ENCODE peak calls at places on chromosomes 12 and 14, in four cellular contexts. S is heart left ventricle, F is gastrocnemius medialis, G is fibroblast of pulmonary artery. P is an unnamed sample.

GRCh38 chr12:75658826-75659823 is 147.7 kb upstream of the KRR1 start:
- DNase-seq in F (no peak), S (no peak), G (peak), P (no peak)

GRCh38 chr14:74609721-74610120 is 2.3 kb downstream of the LTBP2 start:
- DNase-seq in S (no peak), G (peak), F (no peak), P (no peak)

GRCh38 chr14:29548948-29549370 is 378.7 kb downstream of the PRKD1 start:
- DNase-seq in G (peak), F (no peak), S (no peak), P (no peak)

GRCh38 chr12:46458500-46459106 is 86.0 kb upstream of the SLC38A2 start:
- DNase-seq in G (no peak), F (no peak), S (no peak), P (no peak)

GRCh38 chr12:95385246-95385645 is 88.7 kb upstream of the METAP2 start:
- DNase-seq in F (peak), S (no peak), G (peak), P (no peak)

GRCh38 chr12:112103758-112104504 is 4.7 kb downstream of the NAA25 start:
- DNase-seq in F (no peak), G (no peak), S (no peak), P (no peak)

GRCh38 chr12:114691810-114692557 is 8.0 kb upstream of the TBX3 start:
- DNase-seq in G (no peak), F (no peak), S (no peak), P (no peak)

GRCh38 chr14:83867871-83868270 is 1662.1 kb upstream of the FLRT2 start:
- DNase-seq in G (no peak), S (no peak), F (no peak), P (no peak)

GRCh38 chr12:49838973-49839633 is 3.8 kb downstream of the BCDIN3D start:
- DNase-seq in F (no peak), G (peak), S (no peak), P (no peak)

GRCh38 chr12:109740694-109741245 is 27.1 kb downstream of the FAM222A start:
- DNase-seq in G (no peak), S (no peak), F (no peak), P (no peak)

GRCh38 chr12:110281549-110282342 is 699 bp downstream of the ATP2A2 start:
- DNase-seq in S (peak), F (peak), G (peak), P (peak)

GRCh38 chr12:73769337-73769736 is 768.3 kb upstream of the ATXN7L3B start:
- DNase-seq in F (no peak), S (no peak), G (no peak), P (no peak)

GRCh38 chr14:78698991-78699390 is 528.8 kb downstream of the NRXN3 start:
- DNase-seq in G (no peak), F (no peak), S (no peak), P (no peak)

GRCh38 chr14:78701246-78701645 is 531.1 kb downstream of the NRXN3 start:
- DNase-seq in S (no peak), G (no peak), F (no peak), P (no peak)

GRCh38 chr14:78700236-78700635 is 530.1 kb downstream of the NRXN3 start:
- DNase-seq in G (no peak), F (no peak), S (no peak), P (no peak)

DNA sequence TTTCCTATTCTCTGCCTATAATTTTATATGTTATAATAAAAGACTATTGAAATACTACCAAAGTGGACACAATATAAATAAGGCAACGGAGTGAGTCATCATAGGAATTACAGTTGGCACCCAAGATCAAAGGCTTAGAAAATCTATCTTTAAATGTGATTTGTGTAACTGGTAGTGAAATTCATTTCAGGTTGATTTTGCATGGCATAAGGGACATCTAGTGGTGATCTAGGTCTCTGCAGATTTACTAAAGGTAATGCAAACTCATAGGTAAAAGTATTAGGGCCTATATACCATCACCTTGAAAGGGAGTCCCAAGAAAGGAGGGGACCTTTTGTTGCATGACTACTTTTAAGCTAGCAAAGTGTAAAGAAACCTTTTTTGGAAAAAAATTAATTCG is 527.2 kb downstream of the NRXN3 start:
- DNase-seq in G (peak), S (no peak), F (no peak), P (no peak)
- TF ChIP-seq CTCF in G (peak), S (peak), F (peak), P (no peak)

DNA sequence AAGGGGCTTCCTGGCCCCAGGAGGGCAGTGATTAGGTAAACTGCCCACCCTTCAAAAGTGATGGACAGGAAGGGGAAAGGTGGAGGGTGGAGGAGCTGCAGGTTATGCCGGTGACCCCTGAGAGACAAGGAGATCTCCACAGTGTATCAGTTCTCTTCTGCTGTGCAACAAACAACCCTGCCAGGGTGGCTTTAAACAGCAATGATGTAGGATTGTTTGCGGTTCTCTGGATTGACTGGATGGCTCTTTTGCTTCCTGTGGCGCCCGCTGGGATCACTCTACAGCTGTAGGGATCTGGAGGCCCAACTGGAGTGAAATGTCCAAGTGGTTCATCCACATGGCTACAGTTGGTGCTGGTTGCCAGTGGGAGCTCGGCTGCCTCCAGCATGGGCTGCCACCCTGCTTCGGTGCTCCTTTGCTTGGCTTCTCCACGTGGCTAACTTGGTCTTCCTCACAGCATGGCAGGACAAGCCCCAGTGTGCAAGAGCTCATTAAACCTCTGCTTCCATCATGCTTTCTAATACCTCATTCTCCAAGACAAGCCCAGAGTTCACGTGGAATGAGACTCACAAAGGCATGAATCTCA is 8.6 kb upstream of the ANKRD9 start:
- DNase-seq in G (no peak), F (no peak), S (no peak), P (no peak)
- H3K4me3 ChIP-seq in G (no peak), F (no peak), S (no peak), P (no peak)

GRCh38 chr14:66802962-66803361 is 295.0 kb downstream of the GPHN start:
- DNase-seq in F (no peak), G (no peak), S (no peak), P (no peak)
- TF ChIP-seq CTCF in F (no peak), G (no peak), S (no peak), P (no peak)

GRCh38 chr14:94770251-94770749 is 387 bp upstream of the GSC start:
- DNase-seq in G (peak), F (no peak), S (no peak), P (no peak)
- H3K4me3 ChIP-seq in G (peak), F (peak), S (peak), P (peak)

GRCh38 chr14:93009471-93010117 is 86.6 kb downstream of the CHGA start:
- DNase-seq in G (no peak), F (peak), S (no peak), P (peak)
- TF ChIP-seq CTCF in G (no peak), F (no peak), S (no peak), P (no peak)

DNA sequence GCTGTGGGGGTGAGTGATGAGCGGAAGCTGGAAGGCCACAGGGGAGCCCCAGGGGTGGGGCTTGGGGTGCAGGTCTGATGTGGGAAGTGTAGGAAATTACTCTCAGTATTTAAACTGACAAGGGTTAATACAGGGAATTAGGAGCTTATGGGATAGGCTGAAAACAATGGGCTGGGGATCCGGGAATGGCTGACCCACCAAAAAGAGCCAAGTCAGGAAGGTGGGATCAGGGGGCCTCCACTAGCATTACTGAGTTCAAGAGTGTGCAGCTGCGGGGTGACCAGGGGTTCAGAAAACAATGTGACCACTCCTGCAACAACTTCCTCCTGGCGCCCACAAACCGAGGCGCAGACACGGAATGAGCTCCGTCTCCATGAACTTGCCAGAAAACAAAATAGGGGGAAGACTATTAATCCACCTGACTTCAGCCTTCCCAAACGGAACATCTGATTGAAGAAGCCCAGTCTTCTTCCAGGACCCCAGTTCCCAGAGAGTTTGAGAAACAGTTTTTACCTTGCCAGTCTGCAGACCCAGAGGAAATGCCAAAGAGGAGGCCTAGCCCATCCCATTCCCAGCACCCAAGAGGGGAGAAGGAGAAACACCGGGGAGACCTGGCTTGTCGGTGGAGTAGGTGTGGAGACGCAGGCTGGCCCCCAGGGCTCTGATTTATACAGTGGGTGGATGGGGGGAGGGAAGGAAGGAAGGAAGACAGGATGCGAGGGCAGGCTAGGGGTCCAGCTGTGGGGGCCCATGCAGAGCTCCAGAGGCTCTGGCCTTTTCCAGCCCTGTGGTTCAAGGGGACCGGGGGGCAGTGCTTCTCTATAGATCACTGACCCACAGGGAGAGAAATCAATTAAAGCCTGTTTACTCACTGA is 16.5 kb upstream of the YY1 start:
- DNase-seq in F (no peak), S (no peak), G (no peak), P (no peak)
- H3K4me3 ChIP-seq in F (peak), S (peak), G (no peak), P (peak)

GRCh38 chr12:94198872-94199271 is 50.5 kb downstream of the PLXNC1 start:
- DNase-seq in S (no peak), F (no peak), G (no peak), P (no peak)
- TF ChIP-seq CTCF in S (no peak), F (no peak), G (no peak), P (no peak)

DNA sequence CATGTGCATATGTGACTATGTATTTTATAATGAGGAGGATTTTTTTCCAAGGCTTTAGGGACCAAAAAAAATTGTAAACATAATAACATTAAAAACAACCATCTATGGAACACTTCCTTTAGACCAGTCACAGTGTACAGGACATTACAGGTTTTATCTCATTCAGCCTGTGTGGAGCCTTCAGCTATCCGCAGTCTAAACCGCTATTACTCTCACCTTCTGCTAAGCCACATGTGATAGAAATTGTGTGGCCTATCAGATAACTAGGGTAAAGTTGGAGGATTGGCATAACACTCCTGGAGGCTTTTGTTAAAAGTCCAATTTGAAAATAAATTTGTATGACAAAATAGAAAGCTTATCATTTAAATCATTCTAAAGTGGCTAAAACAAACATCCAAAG is 281.2 kb upstream of the TMTC1 start:
- DNase-seq in S (no peak), G (no peak), F (no peak), P (no peak)
- H3K4me3 ChIP-seq in S (no peak), G (no peak), F (no peak), P (no peak)

GRCh38 chr14:95274283-95274682 is 45.4 kb downstream of the CLMN start:
- DNase-seq in G (no peak), S (no peak), F (no peak), P (no peak)

GRCh38 chr14:95273041-95273978 is 46.4 kb downstream of the CLMN start:
- DNase-seq in S (no peak), G (no peak), F (no peak), P (no peak)

GRCh38 chr14:95270203-95270602 is 49.5 kb downstream of the CLMN start:
- DNase-seq in S (no peak), F (no peak), G (no peak), P (no peak)

GRCh38 chr14:95269493-95269892 is 50.2 kb downstream of the CLMN start:
- DNase-seq in G (no peak), F (no peak), S (no peak), P (no peak)

DNA sequence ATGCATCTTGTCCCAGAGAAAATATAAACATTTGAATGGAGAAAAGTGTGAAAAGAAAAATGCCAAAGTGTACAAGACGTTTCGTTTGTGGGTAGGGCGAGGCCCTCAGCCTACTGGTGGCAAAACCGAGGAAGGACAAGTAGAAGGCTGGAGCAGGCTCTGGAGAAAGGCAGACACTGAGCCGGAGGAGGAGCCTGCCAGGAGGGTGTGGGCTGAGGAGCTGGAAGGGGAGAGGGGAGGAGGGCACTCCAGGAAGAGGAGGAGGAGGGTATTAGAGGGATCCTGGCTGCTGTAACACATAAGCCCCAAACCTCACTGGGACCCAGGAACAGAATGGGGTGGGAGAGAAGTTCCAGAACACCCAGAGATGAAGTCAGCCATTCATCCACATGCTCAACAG is 47.7 kb downstream of the CLMN start:
- DNase-seq in S (no peak), F (no peak), G (no peak), P (no peak)
- TF ChIP-seq CTCF in S (no peak), F (no peak), G (no peak), P (no peak)